ENCODE peak calls at places on chromosome 10, in six cellular contexts. One of them, this sample, is unnamed.

GRCh38 chr10:85741626-85742300 is 624.8 kb downstream of the GRID1 start:
- DNase-seq in gastrocnemius medialis: no peak
- DNase-seq in fibroblast of lung: no peak
- DNase-seq in T-helper 2 cell: no peak
- DNase-seq in stimulated activated CD4-positive, alpha-beta T cell treated with anti-CD3 and anti-CD28 coated beads, Interleukin-12 subunit alpha, Interleukin-12 subunit beta, amount 100 ng/mL, for 4 hours: no peak
- DNase-seq in coronary artery: no peak
- DNase-seq in this sample: no peak

GRCh38 chr10:59680199-59680598 is 29.5 kb downstream of the SLC16A9 start:
- DNase-seq in fibroblast of lung: no peak
- DNase-seq in stimulated activated CD4-positive, alpha-beta T cell treated with anti-CD3 and anti-CD28 coated beads, Interleukin-12 subunit alpha, Interleukin-12 subunit beta, amount 100 ng/mL, for 4 hours: no peak
- DNase-seq in gastrocnemius medialis: no peak
- DNase-seq in coronary artery: no peak
- DNase-seq in T-helper 2 cell: no peak
- DNase-seq in this sample: no peak

GRCh38 chr10:96017227-96017687 is 26.1 kb upstream of the CCNJ start:
- DNase-seq in fibroblast of lung: peak
- DNase-seq in coronary artery: no peak
- DNase-seq in gastrocnemius medialis: no peak
- DNase-seq in stimulated activated CD4-positive, alpha-beta T cell treated with anti-CD3 and anti-CD28 coated beads, Interleukin-12 subunit alpha, Interleukin-12 subunit beta, amount 100 ng/mL, for 4 hours: no peak
- DNase-seq in T-helper 2 cell: no peak
- DNase-seq in this sample: peak

GRCh38 chr10:119333146-119333792 is 125.9 kb downstream of the GRK5 start:
- DNase-seq in coronary artery: no peak
- DNase-seq in stimulated activated CD4-positive, alpha-beta T cell treated with anti-CD3 and anti-CD28 coated beads, Interleukin-12 subunit alpha, Interleukin-12 subunit beta, amount 100 ng/mL, for 4 hours: peak
- DNase-seq in gastrocnemius medialis: no peak
- DNase-seq in T-helper 2 cell: no peak
- DNase-seq in fibroblast of lung: peak
- DNase-seq in this sample: no peak

GRCh38 chr10:72709041-72709440 is 17.1 kb downstream of the MCU start:
- DNase-seq in T-helper 2 cell: no peak
- DNase-seq in fibroblast of lung: peak
- DNase-seq in stimulated activated CD4-positive, alpha-beta T cell treated with anti-CD3 and anti-CD28 coated beads, Interleukin-12 subunit alpha, Interleukin-12 subunit beta, amount 100 ng/mL, for 4 hours: no peak
- DNase-seq in gastrocnemius medialis: no peak
- DNase-seq in coronary artery: no peak
- DNase-seq in this sample: no peak

GRCh38 chr10:86724445-86724844 is 32.0 kb upstream of the BMPR1A start:
- DNase-seq in T-helper 2 cell: no peak
- DNase-seq in coronary artery: no peak
- DNase-seq in stimulated activated CD4-positive, alpha-beta T cell treated with anti-CD3 and anti-CD28 coated beads, Interleukin-12 subunit alpha, Interleukin-12 subunit beta, amount 100 ng/mL, for 4 hours: no peak
- DNase-seq in gastrocnemius medialis: no peak
- DNase-seq in fibroblast of lung: no peak
- DNase-seq in this sample: no peak

GRCh38 chr10:70925377-70926214 is 37.2 kb upstream of the PCBD1 start:
- DNase-seq in coronary artery: no peak
- DNase-seq in stimulated activated CD4-positive, alpha-beta T cell treated with anti-CD3 and anti-CD28 coated beads, Interleukin-12 subunit alpha, Interleukin-12 subunit beta, amount 100 ng/mL, for 4 hours: peak
- DNase-seq in fibroblast of lung: peak
- DNase-seq in T-helper 2 cell: peak
- DNase-seq in gastrocnemius medialis: no peak
- DNase-seq in this sample: no peak

GRCh38 chr10:48671914-48672595 is 12.6 kb upstream of the WDFY4 start:
- DNase-seq in fibroblast of lung: no peak
- DNase-seq in T-helper 2 cell: no peak
- DNase-seq in stimulated activated CD4-positive, alpha-beta T cell treated with anti-CD3 and anti-CD28 coated beads, Interleukin-12 subunit alpha, Interleukin-12 subunit beta, amount 100 ng/mL, for 4 hours: no peak
- DNase-seq in coronary artery: no peak
- DNase-seq in gastrocnemius medialis: no peak
- DNase-seq in this sample: no peak

GRCh38 chr10:80133221-80133620 is 691 bp downstream of the PLAC9 start:
- DNase-seq in gastrocnemius medialis: peak
- DNase-seq in fibroblast of lung: peak
- DNase-seq in coronary artery: no peak
- DNase-seq in stimulated activated CD4-positive, alpha-beta T cell treated with anti-CD3 and anti-CD28 coated beads, Interleukin-12 subunit alpha, Interleukin-12 subunit beta, amount 100 ng/mL, for 4 hours: no peak
- DNase-seq in T-helper 2 cell: no peak
- DNase-seq in this sample: no peak

GRCh38 chr10:11823122-11823988 is at the start of gene PROSER2:
- DNase-seq in gastrocnemius medialis: no peak
- DNase-seq in fibroblast of lung: peak
- DNase-seq in stimulated activated CD4-positive, alpha-beta T cell treated with anti-CD3 and anti-CD28 coated beads, Interleukin-12 subunit alpha, Interleukin-12 subunit beta, amount 100 ng/mL, for 4 hours: peak
- DNase-seq in T-helper 2 cell: no peak
- DNase-seq in coronary artery: no peak
- DNase-seq in this sample: peak

GRCh38 chr10:58435297-58435696 is 50.1 kb downstream of the TFAM start:
- DNase-seq in stimulated activated CD4-positive, alpha-beta T cell treated with anti-CD3 and anti-CD28 coated beads, Interleukin-12 subunit alpha, Interleukin-12 subunit beta, amount 100 ng/mL, for 4 hours: no peak
- DNase-seq in T-helper 2 cell: no peak
- DNase-seq in gastrocnemius medialis: peak
- DNase-seq in coronary artery: peak
- DNase-seq in fibroblast of lung: peak
- DNase-seq in this sample: no peak

GRCh38 chr10:112288526-112288925 is 5.3 kb downstream of the TECTB start:
- DNase-seq in fibroblast of lung: no peak
- DNase-seq in coronary artery: no peak
- DNase-seq in gastrocnemius medialis: no peak
- DNase-seq in stimulated activated CD4-positive, alpha-beta T cell treated with anti-CD3 and anti-CD28 coated beads, Interleukin-12 subunit alpha, Interleukin-12 subunit beta, amount 100 ng/mL, for 4 hours: no peak
- DNase-seq in T-helper 2 cell: no peak
- DNase-seq in this sample: no peak

GRCh38 chr10:14623931-14624330 is 150.8 kb downstream of the FAM107B start:
- DNase-seq in stimulated activated CD4-positive, alpha-beta T cell treated with anti-CD3 and anti-CD28 coated beads, Interleukin-12 subunit alpha, Interleukin-12 subunit beta, amount 100 ng/mL, for 4 hours: no peak
- DNase-seq in T-helper 2 cell: no peak
- DNase-seq in fibroblast of lung: no peak
- DNase-seq in coronary artery: no peak
- DNase-seq in gastrocnemius medialis: no peak
- DNase-seq in this sample: peak

GRCh38 chr10:127145173-127145572 is 51.2 kb downstream of the INSYN2A start:
- DNase-seq in gastrocnemius medialis: no peak
- DNase-seq in fibroblast of lung: peak
- DNase-seq in coronary artery: no peak
- DNase-seq in T-helper 2 cell: no peak
- DNase-seq in stimulated activated CD4-positive, alpha-beta T cell treated with anti-CD3 and anti-CD28 coated beads, Interleukin-12 subunit alpha, Interleukin-12 subunit beta, amount 100 ng/mL, for 4 hours: no peak
- DNase-seq in this sample: no peak

This sample was measured in NCI-H774.